ENCODE peak calls at places on chromosomes 2 and 18, in nine cellular contexts. K, E, F, S, W, D, Q, J and V are unnamed samples.

GRCh38 chr2:38528008-38528442 is 74.7 kb downstream of the HNRNPLL start:
- DNase-seq in E (no peak), J (peak), Q (peak), S (peak), F (peak), K (peak), D (no peak), W (no peak), V (peak)

GRCh38 chr2:20050712-20051517 is 513 bp downstream of the LAPTM4A start:
- DNase-seq in J (peak), S (peak), W (peak), Q (peak), F (peak), D (no peak), K (peak), E (peak), V (peak)

GRCh38 chr2:12950957-12951656 is 234.4 kb downstream of the TRIB2 start:
- DNase-seq in F (no peak), Q (peak), S (no peak), E (peak), J (no peak), K (peak), D (no peak), W (no peak), V (no peak)

GRCh38 chr2:179332903-179333302 is 68.3 kb upstream of the SESTD1 start:
- DNase-seq in S (no peak), E (no peak), D (no peak), Q (no peak), J (peak), F (no peak), W (no peak), K (peak), V (no peak)

GRCh38 chr2:123073371-123073770 is 951.7 kb upstream of the CNTNAP5 start:
- DNase-seq in S (no peak), W (no peak), E (no peak), K (no peak), Q (no peak), F (no peak), J (no peak), D (no peak), V (no peak)

GRCh38 chr2:65103013-65103720 is 26.7 kb downstream of the RAB1A start:
- DNase-seq in J (no peak), W (no peak), Q (no peak), F (no peak), S (no peak), D (no peak), K (no peak), E (no peak), V (no peak)

GRCh38 chr2:65032016-65032975 is 23.9 kb upstream of the CEP68 start:
- DNase-seq in S (no peak), D (no peak), K (no peak), E (no peak), Q (no peak), J (no peak), F (no peak), W (peak), V (peak)

GRCh38 chr18:52402814-52403213 is 62.8 kb downstream of the DCC start:
- DNase-seq in D (no peak), K (no peak), Q (no peak), S (no peak), W (no peak), J (no peak), E (no peak), F (no peak), V (no peak)

GRCh38 chr2:75379811-75380210 is 180.5 kb upstream of the TACR1 start:
- DNase-seq in K (no peak), E (no peak), J (peak), D (no peak), F (no peak), W (no peak), S (no peak), Q (no peak), V (no peak)

GRCh38 chr2:136135924-136136906 is 18.3 kb upstream of the CXCR4 start:
- DNase-seq in W (peak), J (no peak), F (no peak), D (no peak), S (no peak), K (no peak), Q (no peak), E (peak), V (peak)

GRCh38 chr18:12991839-12992216 is 666 bp downstream of the CEP192 start:
- DNase-seq in D (no peak), J (no peak), S (no peak), E (no peak), K (no peak), Q (no peak), W (no peak), F (no peak), V (no peak)

GRCh38 chr2:407630-408029 is 119.7 kb upstream of the ALKAL2 start:
- DNase-seq in W (no peak), Q (no peak), K (no peak), D (no peak), J (no peak), E (no peak), S (no peak), F (no peak), V (no peak)

GRCh38 chr2:158809816-158810215 is 14.7 kb downstream of the DAPL1 start:
- DNase-seq in D (no peak), K (no peak), F (no peak), J (peak), E (no peak), W (no peak), S (no peak), Q (no peak), V (no peak)

GRCh38 chr2:209094221-209094620 is 329.6 kb upstream of the MAP2 start:
- DNase-seq in W (no peak), D (no peak), K (no peak), E (no peak), F (no peak), J (no peak), Q (no peak), S (no peak), V (no peak)

GRCh38 chr2:121002597-121002996 is 266.9 kb downstream of the GLI2 start:
- DNase-seq in E (no peak), K (no peak), S (no peak), J (no peak), F (peak), W (no peak), D (no peak), Q (peak), V (no peak)

GRCh38 chr2:136527560-136527959 is 237.8 kb upstream of the THSD7B start:
- DNase-seq in J (peak), D (no peak), W (peak), F (peak), E (peak), K (no peak), S (peak), Q (peak), V (peak)

GRCh38 chr2:181312515-181312927 is 144.7 kb upstream of the ITGA4 start:
- DNase-seq in F (no peak), K (no peak), D (no peak), S (no peak), E (no peak), J (no peak), Q (no peak), W (peak), V (peak)

GRCh38 chr2:59684101-59684770 is 869.2 kb downstream of the BCL11A start:
- DNase-seq in Q (no peak), W (no peak), E (no peak), J (peak), F (no peak), S (no peak), D (no peak), K (no peak), V (no peak)

GRCh38 chr18:48541026-48541746 is 2.4 kb downstream of the CTIF start:
- DNase-seq in W (peak), J (peak), F (peak), K (peak), S (peak), Q (peak), D (no peak), E (no peak), V (no peak)

GRCh38 chr2:2689313-2689712 is 358.2 kb upstream of the MYT1L start:
- DNase-seq in W (no peak), F (no peak), K (no peak), D (no peak), Q (no peak), E (no peak), S (no peak), J (no peak), V (no peak)

GRCh38 chr18:23281626-23282436 is 146.5 kb downstream of the CABLES1 start:
- DNase-seq in F (peak), E (no peak), K (no peak), J (peak), Q (peak), D (peak), S (no peak), W (no peak), V (no peak)

GRCh38 chr2:48601349-48601748 is 16.3 kb upstream of the GTF2A1L start:
- DNase-seq in Q (peak), S (peak), J (peak), K (peak), D (peak), E (no peak), F (peak), W (peak), V (peak)

GRCh38 chr2:74954500-74954874 is 4.0 kb upstream of the POLE4 start:
- DNase-seq in D (no peak), J (no peak), Q (no peak), F (no peak), S (no peak), E (no peak), W (no peak), K (no peak), V (no peak)

GRCh38 chr2:11701831-11702301 is 31.9 kb upstream of the NTSR2 start:
- DNase-seq in E (peak), Q (no peak), F (no peak), W (no peak), D (no peak), J (no peak), K (peak), S (no peak), V (no peak)

GRCh38 chr2:239264838-239265651 is 135.8 kb downstream of the HDAC4 start:
- DNase-seq in Q (no peak), D (peak), K (peak), J (no peak), W (no peak), E (peak), F (no peak), S (peak), V (peak)

GRCh38 chr2:104658149-104658839 is 195.6 kb upstream of the POU3F3 start:
- DNase-seq in W (no peak), K (no peak), Q (peak), D (no peak), J (no peak), S (no peak), F (peak), E (peak), V (peak)
- H2AFZ ChIP-seq in W (no peak), K (no peak), Q (peak), D (no peak), J (peak), S (no peak), F (no peak), E (peak), V (no peak)

GRCh38 chr2:154375625-154376020 is 322.9 kb upstream of the KCNJ3 start:
- DNase-seq in W (no peak), E (no peak), K (no peak), S (peak), J (peak), F (no peak), Q (peak), D (peak), V (peak)
- H2AFZ ChIP-seq in W (no peak), E (no peak), K (no peak), S (no peak), J (no peak), F (no peak), Q (no peak), D (peak), V (no peak)

GRCh38 chr2:24410976-24411375 is 50.6 kb upstream of the ITSN2 start:
- DNase-seq in F (no peak), D (no peak), J (no peak), W (no peak), E (no peak), Q (no peak), K (no peak), S (no peak), V (no peak)
- H2AFZ ChIP-seq in F (no peak), D (peak), J (no peak), W (peak), E (peak), Q (peak), K (no peak), S (no peak), V (peak)

GRCh38 chr2:105454801-105455485 is 56.1 kb upstream of the FHL2 start:
- DNase-seq in S (peak), F (peak), D (peak), K (peak), E (peak), W (peak), Q (peak), J (peak), V (peak)

GRCh38 chr2:105451571-105452140 is 52.8 kb upstream of the FHL2 start:
- DNase-seq in D (no peak), F (no peak), K (no peak), S (no peak), J (no peak), E (no peak), Q (no peak), W (no peak), V (no peak)

GRCh38 chr2:105458076-105458475 is 59.2 kb upstream of the FHL2 start:
- DNase-seq in S (no peak), Q (no peak), J (no peak), E (no peak), W (no peak), D (no peak), F (no peak), K (no peak), V (no peak)

GRCh38 chr2:105460048-105460732 is 61.3 kb upstream of the FHL2 start:
- DNase-seq in Q (no peak), K (no peak), S (no peak), J (no peak), F (no peak), D (no peak), E (no peak), W (no peak), V (no peak)

GRCh38 chr2:105455488-105455991 is 56.7 kb upstream of the FHL2 start:
- DNase-seq in K (peak), W (no peak), S (peak), F (no peak), J (peak), Q (no peak), E (peak), D (peak), V (no peak)
- H2AFZ ChIP-seq in K (no peak), W (no peak), S (no peak), F (no peak), J (no peak), Q (peak), E (no peak), D (peak), V (peak)